ENCODE peak calls at places on chromosomes 6 and 20, in six cellular contexts. V is GOT3, J is NCI-H82, L is sigmoid colon, O is cerebellar cortex, S is HEK293T. C is an unnamed sample.

GRCh38 chr20:62356143-62356947 is 10.8 kb downstream of the LAMA5 start:
- DNase-seq in S (no peak), J (peak), O (peak), V (no peak), L (peak), C (no peak)

GRCh38 chr20:20665200-20665599 is 47.2 kb downstream of the RALGAPA2 start:
- DNase-seq in L (no peak), V (no peak), J (no peak), S (no peak), O (no peak), C (no peak)

GRCh38 chr6:12181481-12181880 is 108.7 kb upstream of the EDN1 start:
- DNase-seq in J (no peak), L (no peak), S (no peak), O (no peak), V (no peak), C (no peak)

GRCh38 chr6:47353822-47354221 is 44.1 kb upstream of the TNFRSF21 start:
- DNase-seq in S (no peak), O (peak), L (no peak), V (no peak), J (no peak), C (no peak)

GRCh38 chr6:36444470-36444869 is 1.7 kb downstream of the KCTD20 start:
- DNase-seq in J (peak), S (no peak), O (peak), V (no peak), L (no peak), C (peak)

GRCh38 chr20:37226889-37227288 is 34.7 kb downstream of the GHRH start:
- DNase-seq in V (no peak), S (no peak), O (no peak), J (no peak), L (peak), C (no peak)

GRCh38 chr20:19975436-19975799 is 41.7 kb upstream of the NAA20 start:
- DNase-seq in L (peak), V (no peak), S (no peak), O (peak), J (no peak), C (no peak)

GRCh38 chr6:121216928-121217327 is 117.4 kb downstream of the TBC1D32 start:
- DNase-seq in O (no peak), S (no peak), J (peak), L (no peak), V (no peak), C (peak)

GRCh38 chr6:30618270-30618787 is 689 bp downstream of the MRPS18B start:
- DNase-seq in L (peak), O (no peak), S (no peak), V (no peak), J (peak), C (no peak)

GRCh38 chr20:384723-385122 is 4.2 kb downstream of the TRIB3 start:
- DNase-seq in V (no peak), S (no peak), L (no peak), J (no peak), O (no peak), C (no peak)

GRCh38 chr6:150698421-150698820 is 98.7 kb downstream of the PLEKHG1 start:
- DNase-seq in O (no peak), L (no peak), J (no peak), S (no peak), V (no peak), C (no peak)

GRCh38 chr6:29790626-29791025 is 37.0 kb upstream of the HLA-G start:
- DNase-seq in S (no peak), V (no peak), L (no peak), O (no peak), J (no peak), C (no peak)

C was measured in non-pigmented ciliary epithelial cell.